ENCODE peak calls at places on chromosomes 5 and 9, in six cellular contexts. V is neural crest cell, B is tibial nerve, C is brain microvascular endothelial cell, I is astrocyte of the cerebellum, H is fibroblast of the aortic adventitia. K is an unnamed sample.

GRCh38 chr5:169301386-169301930 is 519 bp upstream of the SLIT3 start:
- DNase-seq in B (no peak), I (no peak), C (no peak), V (no peak), H (peak; percentile 28), K (no peak)

GRCh38 chr9:123339666-123340414 is 16.2 kb upstream of the CRB2 start:
- DNase-seq in I (no peak), C (no peak), V (no peak), B (no peak), H (no peak), K (no peak)

GRCh38 chr9:106862115-106862945 is 636 bp upstream of the ZNF462 start:
- DNase-seq in B (peak; percentile 26), I (no peak), V (peak; percentile 54), C (peak; percentile 32), H (peak; percentile 46), K (no peak)

GRCh38 chr9:25003686-25004085 is 458.0 kb upstream of the IZUMO3 start:
- DNase-seq in B (no peak), C (no peak), H (no peak), I (no peak), V (no peak), K (no peak)

GRCh38 chr5:132459031-132459982 is 31.3 kb downstream of the IRF1 start:
- DNase-seq in B (no peak), C (peak; percentile 71), H (peak; percentile 63), I (peak; percentile 91), V (no peak), K (no peak)

GRCh38 chr5:82396871-82397514 is 118.8 kb upstream of the RPS23 start:
- DNase-seq in H (peak; percentile 100), I (peak; percentile 94), C (peak; percentile 99), V (no peak), B (peak; percentile 61), K (no peak)

GRCh38 chr9:31958572-31958971 is 425.9 kb upstream of the ACO1 start:
- DNase-seq in V (no peak), B (no peak), H (no peak), I (no peak), C (no peak), K (no peak)

GRCh38 chr5:60262576-60263295 is 369.2 kb upstream of the PDE4D start:
- DNase-seq in C (no peak), V (no peak), H (no peak), I (no peak), B (no peak), K (no peak)

GRCh38 chr5:81315336-81315735 is 13.9 kb downstream of the ZCCHC9 start:
- DNase-seq in I (peak; percentile 4), H (peak; percentile 53), B (no peak), V (no peak), C (peak; percentile 11), K (no peak)

GRCh38 chr5:170553218-170553617 is 49.4 kb downstream of the KCNIP1 start:
- DNase-seq in H (no peak), B (no peak), I (no peak), V (no peak), C (no peak), K (no peak)

GRCh38 chr5:143752165-143752564 is 59.8 kb upstream of the HMHB1 start:
- DNase-seq in V (no peak), B (no peak), C (no peak), H (no peak), I (no peak), K (no peak)

GRCh38 chr5:171840701-171841522 is 55.3 kb downstream of the SMIM23 start:
- DNase-seq in B (no peak), C (no peak), V (no peak), I (no peak), H (no peak), K (no peak)

GRCh38 chr5:141747152-141747640 is 65.2 kb upstream of the ARAP3 start:
- DNase-seq in C (peak; percentile 61), V (peak; percentile 60), I (peak; percentile 5), B (peak; percentile 53), H (peak; percentile 61), K (peak; percentile 57)

GRCh38 chr5:158054388-158055092 is 195.6 kb upstream of the CLINT1 start:
- DNase-seq in I (no peak), H (peak; percentile 62), V (no peak), B (no peak), C (no peak), K (no peak)

GRCh38 chr5:66724336-66724735 is 128.1 kb downstream of the MAST4 start:
- DNase-seq in B (no peak), I (no peak), C (no peak), H (no peak), V (no peak), K (no peak)

GRCh38 chr9:89495824-89496555 is 1.9 kb downstream of the SEMA4D start:
- DNase-seq in B (no peak), V (no peak), C (no peak), I (no peak), H (no peak), K (no peak)

GRCh38 chr5:147809830-147810666 is 21.4 kb downstream of the SPINK1 start:
- DNase-seq in V (no peak), I (no peak), C (no peak), B (no peak), H (peak; percentile 2), K (no peak)

GRCh38 chr5:38837932-38838331 is 7.9 kb upstream of the OSMR start:
- DNase-seq in H (no peak), V (no peak), B (no peak), I (no peak), C (no peak), K (no peak)

GRCh38 chr9:17839744-17840143 is 260.9 kb downstream of the SH3GL2 start:
- DNase-seq in I (no peak), H (no peak), V (no peak), C (no peak), B (no peak), K (no peak)

GRCh38 chr5:95261369-95262175 is 23.3 kb downstream of the MCTP1 start:
- DNase-seq in I (peak; percentile 16), H (peak; percentile 73), V (no peak), C (peak; percentile 46), B (peak; percentile 64), K (no peak)

GRCh38 chr9:96073531-96074284 is 198.2 kb downstream of the ERCC6L2 start:
- DNase-seq in V (no peak), I (no peak), H (no peak), B (no peak), C (no peak), K (no peak)

GRCh38 chr9:96068511-96068910 is 193.0 kb downstream of the ERCC6L2 start:
- DNase-seq in B (peak; percentile 36), C (no peak), H (no peak), V (no peak), I (no peak), K (no peak)

GRCh38 chr9:96069821-96070220 is 194.3 kb downstream of the ERCC6L2 start:
- DNase-seq in H (no peak), B (no peak), I (no peak), C (no peak), V (no peak), K (no peak)

GRCh38 chr9:96072930-96073329 is 197.4 kb downstream of the ERCC6L2 start:
- DNase-seq in C (no peak), B (no peak), H (no peak), V (no peak), I (no peak), K (no peak)

DNA sequence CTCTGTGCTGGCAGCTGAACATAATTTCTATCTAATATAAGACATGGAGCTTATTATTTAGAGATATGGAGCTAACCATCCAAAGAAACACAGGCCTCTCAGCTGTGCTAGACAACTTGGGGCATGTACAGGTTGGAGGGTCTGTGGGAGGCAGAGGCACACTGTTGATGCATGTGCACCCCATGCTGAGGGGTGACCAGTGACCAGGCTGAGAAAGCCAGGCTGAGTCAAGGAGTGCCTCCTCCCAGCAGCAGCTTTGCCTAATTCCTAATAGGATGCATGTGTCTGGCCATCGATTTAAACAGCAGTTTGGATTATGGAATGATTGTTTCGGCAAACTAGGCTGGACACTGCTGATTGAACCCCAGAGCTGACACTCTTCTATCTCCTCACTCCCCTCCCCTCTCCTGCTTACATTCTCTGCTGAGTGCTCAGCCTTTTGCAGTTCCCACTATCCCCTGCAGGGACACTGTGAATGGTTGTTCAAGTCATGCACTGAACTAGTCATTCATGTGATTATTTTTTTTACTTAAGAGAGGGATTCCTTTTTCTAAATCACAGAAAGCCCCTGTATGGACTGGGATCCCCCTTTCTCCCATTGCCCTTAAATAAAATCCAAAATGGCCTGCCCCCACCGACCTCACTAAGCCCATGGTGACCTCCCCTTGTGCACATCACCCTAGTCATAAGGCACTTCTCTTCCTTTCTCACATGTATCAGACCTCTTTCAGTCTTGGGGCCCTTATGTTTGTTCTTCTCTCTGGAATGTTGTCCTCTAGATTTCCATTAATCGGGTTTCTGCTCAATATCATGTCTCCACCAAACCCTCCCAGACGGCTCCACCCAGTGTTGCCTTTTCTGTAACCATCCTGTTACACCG is 196.0 kb downstream of the ERCC6L2 start:
- DNase-seq in V (peak; percentile 28), I (no peak), C (peak; percentile 56), H (no peak), B (no peak), K (no peak)
- TF ChIP-seq CTCF in V (peak; percentile 60), I (peak; percentile 62), C (peak; percentile 80), H (peak; percentile 62), B (peak; percentile 47), K (no peak)

GRCh38 chr5:111618644-111619271 is 106.4 kb upstream of the STARD4 start:
- DNase-seq in B (no peak), H (no peak), C (no peak), V (no peak), I (no peak), K (no peak)
- TF ChIP-seq CTCF in B (no peak), H (no peak), C (no peak), V (no peak), I (no peak), K (no peak)

DNA sequence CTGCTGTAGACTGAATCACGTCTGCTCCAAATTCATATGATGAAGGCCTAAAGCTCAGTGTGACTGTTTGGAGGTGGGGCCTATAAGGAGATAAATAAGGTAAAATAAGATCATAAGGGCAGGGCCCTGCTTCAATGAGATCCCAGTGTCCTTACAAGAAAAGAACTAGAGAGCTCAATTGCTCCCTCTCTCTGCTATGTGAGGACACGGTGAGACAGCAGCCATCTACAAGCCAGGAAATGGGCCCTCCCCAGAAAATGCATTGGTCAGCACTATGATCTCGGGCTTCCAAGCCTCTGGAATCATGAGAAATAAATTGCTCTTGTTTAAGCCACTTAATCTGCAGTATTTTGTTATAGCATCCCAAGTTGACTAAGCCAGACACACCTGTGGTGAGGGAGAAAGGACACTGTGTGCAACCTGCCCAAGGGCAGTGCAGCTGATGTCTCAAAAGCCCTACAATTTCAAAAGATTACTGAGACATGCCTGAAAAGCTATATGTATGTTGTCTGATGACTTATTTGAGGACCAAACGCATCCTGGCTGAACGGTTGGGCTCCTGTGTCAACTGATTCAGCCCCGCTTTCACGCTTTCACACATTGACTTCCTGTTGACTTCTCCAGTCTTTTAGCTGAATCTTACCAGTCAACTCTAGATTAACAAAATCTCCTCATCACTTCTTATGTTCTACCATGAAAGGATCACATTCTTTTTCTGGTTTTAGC is 13.2 kb downstream of the GZMK start:
- DNase-seq in I (no peak), B (no peak), H (peak; percentile 22), C (no peak), V (no peak), K (no peak)
- TF ChIP-seq CTCF in I (no peak), B (no peak), H (peak; percentile 15), C (peak; percentile 50), V (no peak), K (no peak)

GRCh38 chr9:19087601-19088000 is 15.1 kb downstream of the HAUS6 start:
- DNase-seq in V (no peak), B (no peak), C (peak; percentile 68), H (peak; percentile 9), I (no peak), K (no peak)

GRCh38 chr9:19085295-19085694 is 17.4 kb downstream of the HAUS6 start:
- DNase-seq in V (no peak), I (no peak), H (peak; percentile 23), C (no peak), B (no peak), K (no peak)
- TF ChIP-seq CTCF in V (peak; percentile 57), I (peak; percentile 35), H (peak; percentile 12), C (peak; percentile 43), B (no peak), K (peak; percentile 36)